ENCODE peak calls at places on chromosomes 12 and 14, in five cellular contexts. One of them, this sample, is unnamed.

GRCh38 chr14:54498579-54498978 is 9.8 kb upstream of the GMFB start:
- DNase-seq in AG04450: no peak
- DNase-seq in activated CD4-positive, CD25-positive, alpha-beta regulatory T cell: no peak
- DNase-seq in brain microvascular endothelial cell: no peak
- DNase-seq in CD8-positive, alpha-beta T cell: no peak
- DNase-seq in this sample: no peak

GRCh38 chr12:88496429-88497190 is 83.7 kb downstream of the KITLG start:
- DNase-seq in AG04450: no peak
- DNase-seq in activated CD4-positive, CD25-positive, alpha-beta regulatory T cell: no peak
- DNase-seq in brain microvascular endothelial cell: no peak
- DNase-seq in CD8-positive, alpha-beta T cell: no peak
- DNase-seq in this sample: no peak

GRCh38 chr14:104282332-104283196 is 144.2 kb downstream of the KIF26A start:
- DNase-seq in AG04450: no peak
- DNase-seq in activated CD4-positive, CD25-positive, alpha-beta regulatory T cell: no peak
- DNase-seq in brain microvascular endothelial cell: no peak
- DNase-seq in CD8-positive, alpha-beta T cell: no peak
- DNase-seq in this sample: no peak

GRCh38 chr14:72916174-72916573 is 10.1 kb upstream of the DCAF4 start:
- DNase-seq in AG04450: no peak
- DNase-seq in activated CD4-positive, CD25-positive, alpha-beta regulatory T cell: no peak
- DNase-seq in brain microvascular endothelial cell: no peak
- DNase-seq in CD8-positive, alpha-beta T cell: no peak
- DNase-seq in this sample: no peak

GRCh38 chr14:69241577-69241976 is 18.4 kb upstream of the GALNT16 start:
- DNase-seq in AG04450: no peak
- DNase-seq in activated CD4-positive, CD25-positive, alpha-beta regulatory T cell: no peak
- DNase-seq in brain microvascular endothelial cell: no peak
- DNase-seq in CD8-positive, alpha-beta T cell: no peak
- DNase-seq in this sample: no peak

GRCh38 chr14:52351191-52351560 is 37.1 kb downstream of the PTGER2 start:
- DNase-seq in AG04450: no peak
- DNase-seq in activated CD4-positive, CD25-positive, alpha-beta regulatory T cell: no peak
- DNase-seq in brain microvascular endothelial cell: no peak
- DNase-seq in CD8-positive, alpha-beta T cell: no peak
- DNase-seq in this sample: no peak

GRCh38 chr12:8992086-8992409 is 2.7 kb downstream of the KLRG1 start:
- DNase-seq in AG04450: no peak
- DNase-seq in activated CD4-positive, CD25-positive, alpha-beta regulatory T cell: no peak
- DNase-seq in brain microvascular endothelial cell: no peak
- DNase-seq in CD8-positive, alpha-beta T cell: no peak
- DNase-seq in this sample: no peak

GRCh38 chr14:51674294-51675002 is 22.7 kb downstream of the FRMD6 start:
- DNase-seq in AG04450: no peak
- DNase-seq in activated CD4-positive, CD25-positive, alpha-beta regulatory T cell: no peak
- DNase-seq in brain microvascular endothelial cell: peak
- DNase-seq in CD8-positive, alpha-beta T cell: no peak
- DNase-seq in this sample: no peak

GRCh38 chr14:102461490-102462317 is 47.9 kb downstream of the ANKRD9 start:
- DNase-seq in AG04450: no peak
- DNase-seq in activated CD4-positive, CD25-positive, alpha-beta regulatory T cell: no peak
- DNase-seq in brain microvascular endothelial cell: no peak
- DNase-seq in CD8-positive, alpha-beta T cell: no peak
- DNase-seq in this sample: no peak

GRCh38 chr14:70955543-70956480 is 48.6 kb downstream of the PCNX1 start:
- DNase-seq in AG04450: peak
- DNase-seq in activated CD4-positive, CD25-positive, alpha-beta regulatory T cell: no peak
- DNase-seq in brain microvascular endothelial cell: peak
- DNase-seq in CD8-positive, alpha-beta T cell: peak
- DNase-seq in this sample: no peak

GRCh38 chr12:89181271-89181920 is 170.9 kb downstream of the DUSP6 start:
- DNase-seq in AG04450: peak
- DNase-seq in activated CD4-positive, CD25-positive, alpha-beta regulatory T cell: no peak
- DNase-seq in brain microvascular endothelial cell: peak
- DNase-seq in CD8-positive, alpha-beta T cell: no peak
- DNase-seq in this sample: no peak

GRCh38 chr14:92846162-92846897 is 52.2 kb downstream of the GOLGA5 start:
- DNase-seq in AG04450: no peak
- DNase-seq in activated CD4-positive, CD25-positive, alpha-beta regulatory T cell: no peak
- DNase-seq in brain microvascular endothelial cell: peak
- DNase-seq in CD8-positive, alpha-beta T cell: no peak
- DNase-seq in this sample: no peak

GRCh38 chr14:69152181-69152943 is 557 bp downstream of the DCAF5 start:
- DNase-seq in AG04450: no peak
- DNase-seq in activated CD4-positive, CD25-positive, alpha-beta regulatory T cell: peak
- DNase-seq in brain microvascular endothelial cell: no peak
- DNase-seq in CD8-positive, alpha-beta T cell: peak
- DNase-seq in this sample: no peak

GRCh38 chr12:15996948-15997347 is 85.8 kb downstream of the DERA start:
- DNase-seq in AG04450: no peak
- DNase-seq in activated CD4-positive, CD25-positive, alpha-beta regulatory T cell: no peak
- DNase-seq in brain microvascular endothelial cell: no peak
- DNase-seq in CD8-positive, alpha-beta T cell: no peak
- DNase-seq in this sample: no peak

GRCh38 chr12:116697305-116698130 is 40.4 kb downstream of the SPRING1 start:
- DNase-seq in AG04450: no peak
- DNase-seq in activated CD4-positive, CD25-positive, alpha-beta regulatory T cell: no peak
- DNase-seq in brain microvascular endothelial cell: no peak
- DNase-seq in CD8-positive, alpha-beta T cell: no peak
- DNase-seq in this sample: no peak

GRCh38 chr12:109677323-109677722 is 36.3 kb upstream of the FAM222A start:
- DNase-seq in AG04450: no peak
- DNase-seq in activated CD4-positive, CD25-positive, alpha-beta regulatory T cell: no peak
- DNase-seq in brain microvascular endothelial cell: no peak
- DNase-seq in CD8-positive, alpha-beta T cell: no peak
- DNase-seq in this sample: no peak

GRCh38 chr14:101357038-101357437 is 204.3 kb upstream of the DIO3 start:
- DNase-seq in AG04450: no peak
- DNase-seq in activated CD4-positive, CD25-positive, alpha-beta regulatory T cell: no peak
- DNase-seq in brain microvascular endothelial cell: no peak
- DNase-seq in CD8-positive, alpha-beta T cell: no peak
- DNase-seq in this sample: no peak

GRCh38 chr14:84080961-84081360 is 1449.0 kb upstream of the FLRT2 start:
- DNase-seq in AG04450: no peak
- DNase-seq in activated CD4-positive, CD25-positive, alpha-beta regulatory T cell: no peak
- DNase-seq in brain microvascular endothelial cell: no peak
- DNase-seq in CD8-positive, alpha-beta T cell: no peak
- DNase-seq in this sample: no peak

GRCh38 chr12:109192358-109192757 is 76.0 kb downstream of the ACACB start:
- DNase-seq in AG04450: peak
- DNase-seq in activated CD4-positive, CD25-positive, alpha-beta regulatory T cell: no peak
- DNase-seq in brain microvascular endothelial cell: peak
- DNase-seq in CD8-positive, alpha-beta T cell: no peak
- DNase-seq in this sample: no peak

GRCh38 chr14:36256131-36256801 is 64.2 kb downstream of the MBIP start:
- DNase-seq in AG04450: no peak
- DNase-seq in activated CD4-positive, CD25-positive, alpha-beta regulatory T cell: no peak
- DNase-seq in brain microvascular endothelial cell: no peak
- DNase-seq in CD8-positive, alpha-beta T cell: no peak
- DNase-seq in this sample: no peak